ENCODE peak calls at places on chromosome 12, in five cellular contexts. One of them, this sample, is unnamed.

GRCh38 chr12:97016163-97016562 is 109.1 kb downstream of the NEDD1 start:
- DNase-seq in fibroblast of mammary gland: no peak
- DNase-seq in H9: no peak
- DNase-seq in foreskin fibroblast: no peak
- DNase-seq in mesothelial cell of epicardium: no peak
- DNase-seq in this sample: no peak

GRCh38 chr12:127548123-127548553 is 718.8 kb upstream of the TMEM132C start:
- DNase-seq in fibroblast of mammary gland: peak
- DNase-seq in H9: no peak
- DNase-seq in foreskin fibroblast: peak
- DNase-seq in mesothelial cell of epicardium: no peak
- DNase-seq in this sample: no peak

GRCh38 chr12:84701966-84702365 is 210.6 kb downstream of the SLC6A15 start:
- DNase-seq in fibroblast of mammary gland: peak
- DNase-seq in H9: no peak
- DNase-seq in foreskin fibroblast: peak
- DNase-seq in mesothelial cell of epicardium: no peak
- DNase-seq in this sample: no peak

GRCh38 chr12:80293759-80294158 is 150.3 kb upstream of the PTPRQ start:
- DNase-seq in fibroblast of mammary gland: no peak
- DNase-seq in H9: no peak
- DNase-seq in foreskin fibroblast: no peak
- DNase-seq in mesothelial cell of epicardium: no peak
- DNase-seq in this sample: no peak

GRCh38 chr12:122089080-122089479 is 10.5 kb downstream of the MLXIP start:
- DNase-seq in fibroblast of mammary gland: no peak
- DNase-seq in H9: no peak
- DNase-seq in foreskin fibroblast: no peak
- DNase-seq in mesothelial cell of epicardium: no peak
- DNase-seq in this sample: no peak

GRCh38 chr12:49301759-49302158 is 6.8 kb downstream of the PRPH start:
- DNase-seq in fibroblast of mammary gland: no peak
- DNase-seq in H9: no peak
- DNase-seq in foreskin fibroblast: no peak
- DNase-seq in mesothelial cell of epicardium: no peak
- DNase-seq in this sample: peak

GRCh38 chr12:100375023-100375737 is 18.3 kb downstream of the SLC17A8 start:
- DNase-seq in fibroblast of mammary gland: peak
- DNase-seq in H9: no peak
- DNase-seq in foreskin fibroblast: peak
- DNase-seq in mesothelial cell of epicardium: no peak
- DNase-seq in this sample: no peak

GRCh38 chr12:124548854-124549378 is 18.5 kb downstream of the NCOR2 start:
- DNase-seq in fibroblast of mammary gland: peak
- DNase-seq in H9: no peak
- DNase-seq in foreskin fibroblast: peak
- DNase-seq in mesothelial cell of epicardium: no peak
- DNase-seq in this sample: no peak

GRCh38 chr12:85983601-85984000 is 109.5 kb downstream of the NTS start:
- DNase-seq in fibroblast of mammary gland: no peak
- DNase-seq in H9: no peak
- DNase-seq in foreskin fibroblast: no peak
- DNase-seq in mesothelial cell of epicardium: no peak
- DNase-seq in this sample: no peak

GRCh38 chr12:122965851-122966742 is at the start of gene ABCB9:
- DNase-seq in fibroblast of mammary gland: peak
- DNase-seq in H9: peak
- DNase-seq in foreskin fibroblast: peak
- DNase-seq in mesothelial cell of epicardium: peak
- DNase-seq in this sample: peak

GRCh38 chr12:1790470-1790869 is 29.9 kb upstream of the LRTM2 start:
- DNase-seq in fibroblast of mammary gland: no peak
- DNase-seq in H9: no peak
- DNase-seq in foreskin fibroblast: no peak
- DNase-seq in mesothelial cell of epicardium: no peak
- DNase-seq in this sample: no peak

GRCh38 chr12:89067436-89067835 is 284.9 kb downstream of the DUSP6 start:
- DNase-seq in fibroblast of mammary gland: peak
- DNase-seq in H9: no peak
- DNase-seq in foreskin fibroblast: peak
- DNase-seq in mesothelial cell of epicardium: no peak
- DNase-seq in this sample: no peak

GRCh38 chr12:122395319-122395718 is 27.1 kb downstream of the CLIP1 start:
- DNase-seq in fibroblast of mammary gland: peak
- DNase-seq in H9: no peak
- DNase-seq in foreskin fibroblast: peak
- DNase-seq in mesothelial cell of epicardium: no peak
- DNase-seq in this sample: no peak

GRCh38 chr12:68223067-68223747 is 2.4 kb downstream of the IL26 start:
- DNase-seq in fibroblast of mammary gland: peak
- DNase-seq in H9: peak
- DNase-seq in foreskin fibroblast: peak
- DNase-seq in mesothelial cell of epicardium: peak
- DNase-seq in this sample: peak

GRCh38 chr12:2228535-2228934 is 175.7 kb downstream of the CACNA1C start:
- DNase-seq in fibroblast of mammary gland: no peak
- DNase-seq in H9: no peak
- DNase-seq in foreskin fibroblast: no peak
- DNase-seq in mesothelial cell of epicardium: no peak
- DNase-seq in this sample: no peak

GRCh38 chr12:23083267-23083666 is 458.3 kb downstream of the ETNK1 start:
- DNase-seq in fibroblast of mammary gland: peak
- DNase-seq in H9: no peak
- DNase-seq in foreskin fibroblast: peak
- DNase-seq in mesothelial cell of epicardium: no peak
- DNase-seq in this sample: no peak

GRCh38 chr12:52165096-52165855 is 26.5 kb downstream of the KRT80 start:
- DNase-seq in fibroblast of mammary gland: no peak
- DNase-seq in H9: no peak
- DNase-seq in foreskin fibroblast: no peak
- DNase-seq in mesothelial cell of epicardium: no peak
- DNase-seq in this sample: no peak

GRCh38 chr12:68334136-68334535 is 2.0 kb upstream of the MDM1 start:
- DNase-seq in fibroblast of mammary gland: no peak
- DNase-seq in H9: peak
- DNase-seq in foreskin fibroblast: no peak
- DNase-seq in mesothelial cell of epicardium: no peak
- DNase-seq in this sample: peak

GRCh38 chr12:1544991-1545700 is 49.2 kb downstream of the FBXL14 start:
- DNase-seq in fibroblast of mammary gland: peak
- DNase-seq in H9: no peak
- DNase-seq in foreskin fibroblast: peak
- DNase-seq in mesothelial cell of epicardium: no peak
- DNase-seq in this sample: no peak

GRCh38 chr12:64691227-64691792 is 67.9 kb downstream of the GNS start:
- DNase-seq in fibroblast of mammary gland: no peak
- DNase-seq in H9: peak
- DNase-seq in foreskin fibroblast: no peak
- DNase-seq in mesothelial cell of epicardium: no peak
- DNase-seq in this sample: no peak

GRCh38 chr12:63086149-63086915 is 64.7 kb downstream of the AVPR1A start:
- DNase-seq in fibroblast of mammary gland: no peak
- DNase-seq in H9: no peak
- DNase-seq in foreskin fibroblast: no peak
- DNase-seq in mesothelial cell of epicardium: no peak
- DNase-seq in this sample: no peak

GRCh38 chr12:46160981-46161690 is 107.7 kb downstream of the SLC38A1 start:
- DNase-seq in fibroblast of mammary gland: no peak
- DNase-seq in H9: no peak
- DNase-seq in foreskin fibroblast: no peak
- DNase-seq in mesothelial cell of epicardium: no peak
- DNase-seq in this sample: no peak

GRCh38 chr12:124479680-124480468 is 87.5 kb downstream of the NCOR2 start:
- DNase-seq in fibroblast of mammary gland: no peak
- DNase-seq in H9: no peak
- DNase-seq in foreskin fibroblast: no peak
- DNase-seq in mesothelial cell of epicardium: no peak
- DNase-seq in this sample: no peak

GRCh38 chr12:89069431-89069830 is 282.9 kb downstream of the DUSP6 start:
- DNase-seq in fibroblast of mammary gland: no peak
- DNase-seq in H9: no peak
- DNase-seq in foreskin fibroblast: peak
- DNase-seq in mesothelial cell of epicardium: no peak
- DNase-seq in this sample: no peak

GRCh38 chr12:109273354-109273753 is 35.7 kb downstream of the FOXN4 start:
- DNase-seq in fibroblast of mammary gland: no peak
- DNase-seq in H9: peak
- DNase-seq in foreskin fibroblast: no peak
- DNase-seq in mesothelial cell of epicardium: no peak
- DNase-seq in this sample: no peak

GRCh38 chr12:87201598-87201997 is 827.6 kb downstream of the C12orf50 start:
- DNase-seq in fibroblast of mammary gland: no peak
- DNase-seq in H9: no peak
- DNase-seq in foreskin fibroblast: no peak
- DNase-seq in mesothelial cell of epicardium: no peak
- DNase-seq in this sample: no peak

GRCh38 chr12:40446385-40446784 is 221.6 kb downstream of the LRRK2 start:
- DNase-seq in fibroblast of mammary gland: peak
- DNase-seq in H9: no peak
- DNase-seq in foreskin fibroblast: peak
- DNase-seq in mesothelial cell of epicardium: no peak
- DNase-seq in this sample: peak

GRCh38 chr12:106522708-106523107 is 60.1 kb upstream of the RFX4 start:
- DNase-seq in fibroblast of mammary gland: no peak
- DNase-seq in H9: no peak
- DNase-seq in foreskin fibroblast: no peak
- DNase-seq in mesothelial cell of epicardium: no peak
- DNase-seq in this sample: no peak

GRCh38 chr12:31510034-31510433 is 80.9 kb downstream of the DENND5B start:
- DNase-seq in fibroblast of mammary gland: no peak
- DNase-seq in H9: no peak
- DNase-seq in foreskin fibroblast: no peak
- DNase-seq in mesothelial cell of epicardium: no peak
- DNase-seq in this sample: no peak
- TF ChIP-seq CTCF in fibroblast of mammary gland: no peak
- TF ChIP-seq CTCF in H9: no peak
- TF ChIP-seq CTCF in foreskin fibroblast: no peak
- TF ChIP-seq CTCF in mesothelial cell of epicardium: no peak
- TF ChIP-seq CTCF in this sample: no peak

GRCh38 chr12:21940972-21941521 is at the start of gene ABCC9:
- DNase-seq in fibroblast of mammary gland: peak
- DNase-seq in H9: peak
- DNase-seq in foreskin fibroblast: peak
- DNase-seq in mesothelial cell of epicardium: peak
- DNase-seq in this sample: peak

GRCh38 chr12:21942377-21942703 is 1.1 kb upstream of the ABCC9 start:
- DNase-seq in fibroblast of mammary gland: no peak
- DNase-seq in H9: no peak
- DNase-seq in foreskin fibroblast: no peak
- DNase-seq in mesothelial cell of epicardium: no peak
- DNase-seq in this sample: no peak

GRCh38 chr12:21940549-21940948 is 677 bp downstream of the ABCC9 start:
- DNase-seq in fibroblast of mammary gland: peak
- DNase-seq in H9: no peak
- DNase-seq in foreskin fibroblast: no peak
- DNase-seq in mesothelial cell of epicardium: no peak
- DNase-seq in this sample: no peak

GRCh38 chr12:21939435-21939834 is 1.8 kb downstream of the ABCC9 start:
- DNase-seq in fibroblast of mammary gland: no peak
- DNase-seq in H9: no peak
- DNase-seq in foreskin fibroblast: no peak
- DNase-seq in mesothelial cell of epicardium: no peak
- DNase-seq in this sample: no peak

GRCh38 chr12:21941522-21942376 is 523 bp upstream of the ABCC9 start:
- DNase-seq in fibroblast of mammary gland: peak
- DNase-seq in H9: peak
- DNase-seq in foreskin fibroblast: peak
- DNase-seq in mesothelial cell of epicardium: no peak
- DNase-seq in this sample: no peak
- TF ChIP-seq CTCF in fibroblast of mammary gland: peak
- TF ChIP-seq CTCF in H9: peak
- TF ChIP-seq CTCF in foreskin fibroblast: peak
- TF ChIP-seq CTCF in mesothelial cell of epicardium: no peak
- TF ChIP-seq CTCF in this sample: no peak

GRCh38 chr12:98644433-98644711 is 216 bp downstream of the IKBIP start:
- DNase-seq in fibroblast of mammary gland: no peak
- DNase-seq in H9: peak
- DNase-seq in foreskin fibroblast: peak
- DNase-seq in mesothelial cell of epicardium: no peak
- DNase-seq in this sample: no peak
- TF ChIP-seq CTCF in fibroblast of mammary gland: no peak
- TF ChIP-seq CTCF in H9: no peak
- TF ChIP-seq CTCF in foreskin fibroblast: no peak
- TF ChIP-seq CTCF in mesothelial cell of epicardium: no peak
- TF ChIP-seq CTCF in this sample: no peak

GRCh38 chr12:105420659-105421240 is 90.3 kb downstream of the C12orf75 start:
- DNase-seq in fibroblast of mammary gland: peak
- DNase-seq in H9: peak
- DNase-seq in foreskin fibroblast: peak
- DNase-seq in mesothelial cell of epicardium: peak
- DNase-seq in this sample: peak
- TF ChIP-seq CTCF in fibroblast of mammary gland: peak
- TF ChIP-seq CTCF in H9: peak
- TF ChIP-seq CTCF in foreskin fibroblast: peak
- TF ChIP-seq CTCF in mesothelial cell of epicardium: peak
- TF ChIP-seq CTCF in this sample: peak

DNA sequence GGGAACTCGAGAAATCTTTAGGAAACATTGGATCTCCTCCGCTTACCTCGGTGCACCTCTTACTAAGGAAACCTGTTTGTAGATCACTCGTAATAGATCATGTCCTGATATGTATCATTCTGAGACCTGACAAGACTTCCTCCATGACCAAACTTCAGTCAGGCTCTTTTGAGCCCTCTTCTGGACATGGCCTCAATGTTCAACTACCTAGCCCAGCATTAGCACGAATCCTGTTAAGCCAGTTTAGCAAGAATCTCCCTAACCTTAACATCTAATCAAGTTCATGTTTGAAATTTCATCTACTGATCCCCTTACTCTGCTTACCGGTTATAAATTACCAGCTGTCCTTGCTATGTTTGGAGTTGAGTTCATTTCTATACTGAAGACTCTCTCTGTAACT is 713.9 kb upstream of the USP15 start:
- DNase-seq in fibroblast of mammary gland: no peak
- DNase-seq in H9: peak
- DNase-seq in foreskin fibroblast: no peak
- DNase-seq in mesothelial cell of epicardium: no peak
- DNase-seq in this sample: no peak
- TF ChIP-seq CTCF in fibroblast of mammary gland: no peak
- TF ChIP-seq CTCF in H9: peak
- TF ChIP-seq CTCF in foreskin fibroblast: no peak
- TF ChIP-seq CTCF in mesothelial cell of epicardium: no peak
- TF ChIP-seq CTCF in this sample: no peak